ENCODE peak calls at places on chromosomes 6 and 20, in ten cellular contexts. V is skeletal muscle cell, H is AG04450, O is vagina, K is endothelial cell of umbilical vein, Y is mammary epithelial cell, L is BJ, Q is lower leg skin, G is IMR-90, Z is astrocyte. N is an unnamed sample.
A peak's percentile ranks its signal among the peaks of the same experiment; 100 is the strongest.

GRCh38 chr20:16005612-16006493 is 567.4 kb downstream of the KIF16B start:
- DNase-seq in Y (no peak), O (no peak), Q (no peak), V (no peak), Z (no peak), G (no peak), L (no peak), K (no peak), H (no peak), N (no peak)

GRCh38 chr6:2713473-2714358 is 37.0 kb downstream of the MYLK4 start:
- DNase-seq in V (peak; percentile 49), Y (no peak), Q (no peak), Z (peak; percentile 83), K (no peak), G (no peak), L (no peak), O (peak; percentile 61), H (peak; percentile 3), N (no peak)

GRCh38 chr6:26623339-26623859 is 26.6 kb downstream of the ABT1 start:
- DNase-seq in K (no peak), H (no peak), Y (no peak), Q (no peak), G (no peak), Z (no peak), V (no peak), L (no peak), O (no peak), N (no peak)

GRCh38 chr6:137353346-137353745 is 134.2 kb upstream of the IFNGR1 start:
- DNase-seq in V (no peak), K (peak; percentile 6), H (no peak), G (no peak), L (no peak), O (no peak), Z (no peak), Q (no peak), Y (no peak), N (no peak)

GRCh38 chr6:158991017-158991723 is 8.8 kb downstream of the RSPH3 start:
- DNase-seq in V (no peak), O (no peak), Q (no peak), L (no peak), H (no peak), K (no peak), G (no peak), Z (no peak), Y (peak; percentile 63), N (no peak)

GRCh38 chr6:85483041-85483700 is 33.3 kb downstream of the NT5E start:
- DNase-seq in H (no peak), Q (peak; percentile 97), V (no peak), L (no peak), O (no peak), K (peak; percentile 80), Y (peak; percentile 57), G (peak; percentile 71), Z (peak; percentile 50), N (peak; percentile 54)

GRCh38 chr6:159074866-159075265 is 30.1 kb upstream of the TAGAP start:
- DNase-seq in Z (no peak), O (no peak), G (no peak), Y (no peak), Q (peak; percentile 3), V (no peak), K (no peak), H (no peak), L (no peak), N (no peak)

GRCh38 chr20:62716198-62716940 is 7.7 kb downstream of the NTSR1 start:
- DNase-seq in Y (no peak), H (no peak), K (no peak), O (no peak), Q (no peak), V (no peak), G (peak; percentile 32), Z (no peak), L (no peak), N (no peak)

DNA sequence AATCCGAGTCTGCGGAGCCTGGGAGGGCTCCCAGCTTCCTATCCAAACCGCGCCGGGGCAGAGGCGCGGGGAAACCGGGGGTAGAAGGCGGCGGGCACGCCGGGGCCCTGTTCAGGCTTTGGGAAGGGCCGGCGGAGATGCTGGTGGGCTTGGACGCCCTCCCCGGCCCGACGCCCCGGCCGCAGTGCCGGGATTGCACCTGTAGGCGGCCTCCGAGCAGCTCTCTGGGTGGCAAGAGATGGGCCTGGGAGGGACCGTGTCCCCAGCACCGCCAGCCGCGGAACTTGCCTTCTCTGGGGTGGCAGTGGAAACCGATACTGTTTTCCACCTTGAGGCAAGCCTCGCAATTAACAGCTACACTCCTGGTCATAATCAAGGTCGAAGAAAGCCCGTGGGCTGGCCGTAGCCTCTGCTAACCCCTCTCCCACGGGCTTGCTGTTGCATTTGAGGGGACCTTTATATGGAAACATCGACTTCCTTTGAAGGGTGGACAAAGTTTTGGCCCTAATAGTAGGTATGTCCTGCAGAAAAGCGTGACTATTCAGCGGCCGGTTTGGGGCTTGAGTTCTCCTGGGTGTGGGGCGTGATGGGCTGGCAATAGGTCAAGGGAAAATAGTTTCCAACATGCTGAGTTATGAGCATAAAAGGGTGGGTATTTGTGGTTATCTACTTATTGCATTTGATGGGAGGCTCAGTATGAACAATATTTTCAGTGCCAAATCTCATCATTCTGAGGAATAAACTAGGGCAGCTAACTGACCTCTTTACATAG is 1.1 kb upstream of the JAG1 start:
- DNase-seq in V (no peak), H (no peak), O (no peak), Q (peak; percentile 96), K (peak; percentile 83), G (peak; percentile 66), L (no peak), Y (peak; percentile 69), Z (no peak), N (no peak)
- H3K4me3 ChIP-seq in V (peak overlapping the region; percentile 81), H (peak overlapping the region; percentile 88), O (peak overlapping the region; percentile 97), Q (peak overlapping the region; percentile 78), K (peak overlapping the region; percentile 94), G (peak overlapping the region; percentile 93), L (peak overlapping the region; percentile 52), Y (peak overlapping the region; percentile 85), Z (peak overlapping the region; percentile 72), N (peak overlapping the region; percentile 86)

GRCh38 chr6:144586986-144587385 is 301.9 kb downstream of the UTRN start:
- DNase-seq in Q (no peak), K (no peak), G (no peak), V (no peak), H (no peak), L (no peak), Z (no peak), Y (no peak), O (no peak), N (no peak)

GRCh38 chr6:144583614-144583954 is 298.4 kb downstream of the UTRN start:
- DNase-seq in Q (no peak), L (no peak), G (no peak), H (no peak), K (no peak), V (no peak), Z (no peak), Y (no peak), O (no peak), N (no peak)

GRCh38 chr6:144590540-144590939 is 305.4 kb downstream of the UTRN start:
- DNase-seq in Q (no peak), V (no peak), L (no peak), K (no peak), Z (no peak), H (no peak), Y (no peak), O (no peak), G (no peak), N (no peak)

GRCh38 chr6:144585217-144585814 is 300.2 kb downstream of the UTRN start:
- DNase-seq in K (peak; percentile 59), G (peak; percentile 58), Z (no peak), H (no peak), O (no peak), L (no peak), V (no peak), Q (no peak), Y (peak; percentile 25), N (no peak)

GRCh38 chr6:144588674-144589325 is 303.7 kb downstream of the UTRN start:
- DNase-seq in H (no peak), G (no peak), K (no peak), V (no peak), Y (no peak), Z (no peak), L (no peak), O (no peak), Q (no peak), N (no peak)
- H3K4me3 ChIP-seq in H (no peak overlapping the region), G (no peak overlapping the region), K (no peak overlapping the region), V (no peak overlapping the region), Y (no peak overlapping the region), Z (no peak overlapping the region), L (no peak overlapping the region), O (no peak overlapping the region), Q (no peak overlapping the region), N (no peak overlapping the region)

GRCh38 chr6:143426025-143426424 is 24.5 kb downstream of the ADAT2 start:
- DNase-seq in O (no peak), L (no peak), Y (no peak), G (no peak), H (no peak), K (no peak), Z (peak; percentile 68), Q (no peak), V (no peak), N (no peak)

GRCh38 chr6:143431226-143431625 is 19.3 kb downstream of the ADAT2 start:
- DNase-seq in K (no peak), Q (no peak), O (no peak), V (no peak), L (no peak), G (no peak), H (no peak), Y (no peak), Z (no peak), N (no peak)

GRCh38 chr6:143427109-143427817 is 23.2 kb downstream of the ADAT2 start:
- DNase-seq in H (peak; percentile 79), Y (peak; percentile 70), Q (peak; percentile 94), Z (peak; percentile 77), L (peak; percentile 66), G (peak; percentile 86), K (peak; percentile 66), V (peak; percentile 55), O (no peak), N (no peak)

GRCh38 chr6:143432588-143432987 is 17.9 kb downstream of the ADAT2 start:
- DNase-seq in Y (no peak), V (no peak), Z (no peak), H (no peak), O (no peak), L (no peak), Q (no peak), G (no peak), K (no peak), N (no peak)

DNA sequence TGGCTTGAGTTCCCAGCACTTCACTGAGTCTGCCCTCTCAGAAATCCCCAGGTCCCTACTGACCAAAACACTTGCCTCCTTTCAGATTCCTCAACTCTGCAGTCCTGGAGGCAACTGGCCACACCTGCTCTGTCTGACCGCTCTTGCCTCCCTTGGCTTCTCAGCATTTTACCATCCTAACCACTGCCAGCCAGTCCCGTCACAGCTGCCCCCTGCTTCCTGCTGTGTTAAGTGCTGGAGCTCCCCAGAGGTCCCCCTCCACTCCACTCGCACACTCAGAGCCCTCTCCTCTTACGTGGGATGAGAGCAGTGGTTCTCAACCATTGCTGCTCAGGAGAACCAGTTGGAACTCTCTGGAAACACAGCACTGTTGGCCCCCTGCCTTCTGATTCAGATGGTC is 20.5 kb downstream of the ADAT2 start:
- DNase-seq in H (no peak), L (no peak), O (no peak), G (no peak), K (no peak), V (no peak), Y (no peak), Z (no peak), Q (no peak), N (no peak)
- H3K4me3 ChIP-seq in H (no peak overlapping the region), L (no peak overlapping the region), O (no peak overlapping the region), G (no peak overlapping the region), K (no peak overlapping the region), V (no peak overlapping the region), Y (no peak overlapping the region), Z (no peak overlapping the region), Q (no peak overlapping the region), N (no peak overlapping the region)

DNA sequence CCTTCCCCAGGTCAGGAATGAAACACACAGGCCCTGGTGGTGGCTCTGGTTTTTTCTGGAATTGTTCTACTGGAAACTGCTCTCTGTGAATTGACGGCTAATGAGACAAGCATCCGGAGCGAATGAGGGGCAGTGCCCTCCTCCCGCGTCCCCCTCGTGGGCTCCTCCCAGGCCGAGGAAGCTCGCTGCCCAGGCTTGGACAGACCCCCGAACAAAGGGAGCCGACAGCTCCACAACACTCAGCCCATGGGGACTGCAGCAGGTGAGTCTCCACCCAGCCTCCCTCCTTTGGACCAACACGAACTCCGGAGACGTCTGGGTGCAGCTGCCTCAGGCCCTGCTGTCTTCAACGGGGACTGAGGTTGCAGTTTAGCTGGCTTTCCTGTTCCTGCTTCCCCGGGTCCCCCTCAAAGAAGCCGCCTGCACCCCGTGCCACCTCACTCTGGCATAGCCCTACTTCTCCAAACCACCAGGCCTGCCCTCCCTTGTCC is 31.3 kb upstream of the AFDN start:
- DNase-seq in Q (peak; percentile 75), H (no peak), G (no peak), V (no peak), Z (no peak), O (no peak), K (no peak), L (no peak), Y (no peak), N (no peak)
- H3K4me3 ChIP-seq in Q (no peak overlapping the region), H (no peak overlapping the region), G (no peak overlapping the region), V (no peak overlapping the region), Z (no peak overlapping the region), O (no peak overlapping the region), K (no peak overlapping the region), L (no peak overlapping the region), Y (no peak overlapping the region), N (no peak overlapping the region)